ENCODE peak calls at places on chromosome 21, in five cellular contexts. X, I, Y, A and B are unnamed samples.
A peak's percentile ranks its signal among the peaks of the same experiment; 100 is the strongest.

GRCh38 chr21:40706161-40706560 is 140.8 kb downstream of the DSCAM start:
- DNase-seq in X (no peak), I (peak; percentile 74), Y (no peak), A (no peak), B (no peak)

GRCh38 chr21:29557200-29557599 is 258.5 kb downstream of the BACH1 start:
- DNase-seq in X (no peak), I (no peak), Y (no peak), A (no peak), B (no peak)

GRCh38 chr21:8991088-8991907 is 1530.1 kb upstream of the TPTE start:
- DNase-seq in X (no peak), I (no peak), Y (no peak), A (no peak), B (no peak)

GRCh38 chr21:46205766-46206162 is 21.5 kb upstream of the SPATC1L start:
- DNase-seq in X (no peak), I (no peak), Y (no peak), A (no peak), B (no peak)

GRCh38 chr21:26519142-26519541 is 53.9 kb downstream of the CYYR1 start:
- DNase-seq in X (no peak), I (no peak), Y (no peak), A (no peak), B (no peak)

GRCh38 chr21:39938086-39938611 is 70.9 kb downstream of the PCP4 start:
- DNase-seq in X (no peak), I (no peak), Y (peak; percentile 50), A (no peak), B (no peak)

GRCh38 chr21:16193758-16194606 is 464.2 kb downstream of the USP25 start:
- DNase-seq in X (peak; percentile 87), I (peak; percentile 83), Y (peak; percentile 75), A (no peak), B (peak; percentile 76)

GRCh38 chr21:25188639-25189038 is 418.6 kb downstream of the MRPL39 start:
- DNase-seq in X (no peak), I (no peak), Y (no peak), A (no peak), B (no peak)

GRCh38 chr21:16620921-16621320 is 891.1 kb downstream of the USP25 start:
- DNase-seq in X (no peak), I (no peak), Y (no peak), A (no peak), B (no peak)

GRCh38 chr21:46153259-46154154 is 1.9 kb downstream of the FTCD start:
- DNase-seq in X (no peak), I (peak; percentile 13), Y (peak; percentile 75), A (peak; percentile 76), B (peak; percentile 72)

GRCh38 chr21:45987121-45987711 is 5.6 kb downstream of the COL6A1 start:
- DNase-seq in X (no peak), I (no peak), Y (no peak), A (no peak), B (no peak)

GRCh38 chr21:46062471-46063211 is 35.3 kb upstream of the COL6A2 start:
- DNase-seq in X (peak; percentile 68), I (no peak), Y (no peak), A (peak; percentile 36), B (no peak)

GRCh38 chr21:10464975-10465374 is 56.4 kb upstream of the TPTE start:
- DNase-seq in X (no peak), I (no peak), Y (no peak), A (no peak), B (no peak)

GRCh38 chr21:21807598-21807903 is 809.3 kb downstream of the NCAM2 start:
- DNase-seq in X (peak; percentile 12), I (no peak), Y (no peak), A (no peak), B (no peak)

GRCh38 chr21:41381731-41382130 is 19.9 kb downstream of the MX2 start:
- DNase-seq in X (no peak), I (no peak), Y (no peak), A (no peak), B (no peak)

GRCh38 chr21:35484856-35485255 is 435.8 kb upstream of the RUNX1 start:
- DNase-seq in X (no peak), I (no peak), Y (no peak), A (no peak), B (no peak)

GRCh38 chr21:35134299-35134698 is 85.2 kb upstream of the RUNX1 start:
- DNase-seq in X (no peak), I (no peak), Y (no peak), A (no peak), B (no peak)

GRCh38 chr21:35323947-35324346 is 274.8 kb upstream of the RUNX1 start:
- DNase-seq in X (peak; percentile 51), I (no peak), Y (peak; percentile 20), A (no peak), B (no peak)

GRCh38 chr21:23574932-23575331 is 2032.3 kb downstream of the MRPL39 start:
- DNase-seq in X (no peak), I (no peak), Y (no peak), A (no peak), B (no peak)

GRCh38 chr21:39911286-39911685 is 44.0 kb downstream of the PCP4 start:
- DNase-seq in X (no peak), I (no peak), Y (no peak), A (no peak), B (no peak)

GRCh38 chr21:38702196-38702595 is 103.5 kb upstream of the ETS2 start:
- DNase-seq in X (no peak), I (no peak), Y (no peak), A (no peak), B (no peak)

GRCh38 chr21:38696617-38697016 is 109.1 kb upstream of the ETS2 start:
- DNase-seq in X (no peak), I (no peak), Y (no peak), A (no peak), B (no peak)

GRCh38 chr21:38699048-38699447 is 106.7 kb upstream of the ETS2 start:
- DNase-seq in X (no peak), I (no peak), Y (no peak), A (no peak), B (no peak)
- TF ChIP-seq CTCF in X (peak; percentile 23), I (no peak), Y (no peak), A (peak; percentile 28), B (no peak)

DNA sequence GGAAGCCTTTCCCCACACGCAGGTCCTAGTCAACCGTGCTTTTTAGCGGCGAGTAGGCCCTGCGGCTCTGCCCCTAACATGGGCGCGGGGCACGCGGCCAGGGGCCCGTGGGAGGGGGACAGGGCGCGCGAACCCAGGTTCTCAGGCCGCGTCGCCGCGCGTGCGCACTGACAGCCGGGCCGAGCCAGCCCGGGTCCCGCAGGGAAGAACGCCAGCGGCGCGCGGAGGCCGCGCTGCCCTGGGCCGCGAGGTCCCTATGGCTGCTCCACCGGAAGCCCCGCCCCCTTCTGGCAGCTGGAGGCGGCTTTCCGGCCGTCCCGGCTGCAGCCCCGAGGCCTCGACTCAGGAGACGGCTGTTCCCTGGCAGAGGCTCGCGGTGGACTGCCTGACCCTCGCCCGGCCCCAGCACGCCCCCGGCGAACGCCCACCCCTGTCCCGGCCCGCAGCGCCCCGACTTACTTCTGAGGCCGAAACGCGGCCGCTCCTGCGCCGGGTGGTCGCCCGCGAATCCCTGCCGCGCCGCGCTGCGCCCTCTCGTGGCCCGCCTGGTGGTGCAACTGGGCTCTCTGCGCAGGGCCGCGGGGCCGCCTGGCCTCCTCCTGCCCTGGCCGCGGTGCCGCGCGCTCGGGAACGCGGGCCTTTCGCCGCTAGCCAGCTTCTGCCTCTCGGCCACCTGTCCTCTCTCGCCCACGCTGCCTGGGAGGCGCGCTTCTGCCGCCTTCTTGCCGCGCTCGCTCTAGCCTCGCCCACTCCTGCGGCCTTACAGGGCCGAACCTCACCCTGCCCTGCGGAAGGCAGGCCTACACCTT is 16.6 kb upstream of the RIPPLY3 start:
- DNase-seq in X (peak; percentile 85), I (peak; percentile 90), Y (peak; percentile 93), A (peak; percentile 93), B (peak; percentile 93)
- TF ChIP-seq CTCF in X (no peak), I (peak; percentile 31), Y (peak; percentile 53), A (peak; percentile 94), B (peak; percentile 93)

GRCh38 chr21:31514598-31514997 is 144.9 kb upstream of the SOD1 start:
- DNase-seq in X (no peak), I (no peak), Y (no peak), A (no peak), B (no peak)
- TF ChIP-seq CTCF in X (no peak), I (peak; percentile 26), Y (no peak), A (peak; percentile 40), B (no peak)

DNA sequence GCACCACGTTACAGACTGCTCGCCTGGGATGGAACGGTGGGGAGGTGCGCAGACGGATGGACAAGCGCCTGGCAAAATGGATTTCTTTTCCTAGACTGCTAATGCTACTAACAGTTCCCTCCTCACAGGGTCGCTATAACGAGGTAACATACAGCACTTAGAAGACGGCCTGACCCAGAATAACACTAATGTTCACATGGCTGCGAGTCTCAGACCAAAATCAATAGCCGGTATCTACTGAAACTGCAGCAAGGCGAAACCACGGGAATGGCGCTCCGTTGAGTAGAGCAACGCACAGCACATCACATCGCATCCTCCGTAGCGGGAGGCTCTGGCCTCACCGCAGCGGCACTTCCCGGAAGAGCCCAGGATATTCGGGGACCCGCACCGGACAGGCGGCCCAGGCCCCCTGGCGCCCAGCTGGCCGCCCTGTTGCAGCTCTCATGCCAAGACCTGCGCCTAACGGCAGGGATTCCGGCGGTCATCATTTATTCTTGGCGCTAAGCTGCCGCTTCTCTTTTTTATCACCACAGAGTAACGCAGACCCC is 46.6 kb downstream of the VPS26C start:
- DNase-seq in X (peak; percentile 60), I (peak; percentile 27), Y (peak; percentile 62), A (no peak), B (peak; percentile 76)
- TF ChIP-seq CTCF in X (peak; percentile 30), I (no peak), Y (peak; percentile 18), A (no peak), B (no peak)

GRCh38 chr21:42397291-42398129 is 1.7 kb upstream of the TMPRSS3 start:
- DNase-seq in X (no peak), I (no peak), Y (no peak), A (no peak), B (no peak)
- TF ChIP-seq CTCF in X (no peak), I (no peak), Y (no peak), A (no peak), B (no peak)

DNA sequence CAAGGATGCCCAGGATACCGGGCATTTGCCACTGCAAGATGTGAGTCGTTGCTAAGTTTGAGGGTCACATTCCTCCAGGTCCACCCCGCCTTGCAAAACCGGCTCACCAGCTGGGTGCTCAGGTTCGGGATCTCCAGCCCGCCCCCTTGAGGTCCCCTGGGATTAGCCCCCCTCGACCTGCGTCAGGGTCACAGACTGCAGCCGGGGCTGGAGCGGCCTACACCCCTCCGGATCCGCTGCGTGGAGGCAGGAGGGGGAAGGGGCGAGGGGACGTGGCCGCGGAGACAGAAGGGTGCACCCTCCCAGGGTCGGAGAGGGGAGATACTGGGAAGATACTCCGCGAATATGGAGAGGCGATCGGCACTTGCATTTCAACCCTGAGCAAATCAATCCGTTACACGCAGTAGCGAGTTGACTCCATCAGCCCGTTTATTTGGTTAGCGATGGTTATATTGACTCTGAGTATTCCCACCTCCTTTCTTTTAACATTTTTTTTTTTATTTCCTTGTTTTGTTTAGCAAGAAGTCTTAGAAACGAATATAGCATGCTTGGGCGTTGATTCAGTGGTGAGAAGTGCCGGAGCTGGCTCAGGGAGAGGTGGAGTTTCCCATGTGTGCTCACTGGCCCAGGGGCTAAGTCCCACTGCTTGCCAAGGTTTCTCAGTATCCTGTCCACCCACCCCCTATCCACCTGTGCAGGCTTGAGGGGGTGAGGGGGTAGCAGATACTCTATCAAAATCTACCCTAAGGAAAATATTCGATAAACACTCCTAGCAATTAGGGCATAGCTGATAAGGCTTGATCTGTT is 983 bp downstream of the IFNAR2 start:
- DNase-seq in X (peak; percentile 54), I (peak; percentile 90), Y (no peak), A (peak; percentile 74), B (peak; percentile 77)
- TF ChIP-seq CTCF in X (no peak), I (no peak), Y (no peak), A (no peak), B (no peak)